ENCODE peak calls at places on chromosomes 6 and 20, in ten cellular contexts. One of them, this sample, is unnamed.

GRCh38 chr6:124132256-124132655 is 328.6 kb downstream of the NKAIN2 start:
- DNase-seq in WTC11: no peak
- DNase-seq in progenitor cell of endocrine pancreas: no peak
- DNase-seq in CD4-positive, alpha-beta T cell: no peak
- DNase-seq in neural progenitor cell: no peak
- DNase-seq in IMR-90: no peak
- DNase-seq in mammary epithelial cell: peak
- DNase-seq in OCI-LY7: no peak
- DNase-seq in HFFc6: no peak
- DNase-seq in A549: no peak
- DNase-seq in this sample: no peak

GRCh38 chr6:135251416-135251815 is 70.3 kb downstream of the MYB start:
- DNase-seq in OCI-LY7: no peak
- DNase-seq in HFFc6: no peak
- DNase-seq in A549: no peak
- DNase-seq in WTC11: no peak
- DNase-seq in CD4-positive, alpha-beta T cell: no peak
- DNase-seq in mammary epithelial cell: no peak
- DNase-seq in progenitor cell of endocrine pancreas: no peak
- DNase-seq in neural progenitor cell: peak
- DNase-seq in IMR-90: no peak
- DNase-seq in this sample: no peak

GRCh38 chr20:50788045-50788867 is 6.6 kb upstream of the BCAS4 start:
- DNase-seq in IMR-90: peak
- DNase-seq in OCI-LY7: peak
- DNase-seq in A549: peak
- DNase-seq in WTC11: no peak
- DNase-seq in mammary epithelial cell: peak
- DNase-seq in HFFc6: peak
- DNase-seq in CD4-positive, alpha-beta T cell: no peak
- DNase-seq in neural progenitor cell: no peak
- DNase-seq in progenitor cell of endocrine pancreas: no peak
- DNase-seq in this sample: peak

GRCh38 chr6:141700836-141701235 is 431.9 kb upstream of the GJE1 start:
- DNase-seq in mammary epithelial cell: no peak
- DNase-seq in CD4-positive, alpha-beta T cell: no peak
- DNase-seq in WTC11: no peak
- DNase-seq in progenitor cell of endocrine pancreas: no peak
- DNase-seq in OCI-LY7: no peak
- DNase-seq in neural progenitor cell: no peak
- DNase-seq in IMR-90: peak
- DNase-seq in A549: no peak
- DNase-seq in HFFc6: no peak
- DNase-seq in this sample: no peak

GRCh38 chr20:38162878-38163875 is 1.9 kb downstream of the TGM2 start:
- DNase-seq in progenitor cell of endocrine pancreas: no peak
- DNase-seq in A549: no peak
- DNase-seq in HFFc6: no peak
- DNase-seq in neural progenitor cell: no peak
- DNase-seq in OCI-LY7: no peak
- DNase-seq in IMR-90: no peak
- DNase-seq in CD4-positive, alpha-beta T cell: no peak
- DNase-seq in mammary epithelial cell: no peak
- DNase-seq in WTC11: no peak
- DNase-seq in this sample: no peak

GRCh38 chr6:9292975-9293374 is 857.6 kb upstream of the SLC35B3 start:
- DNase-seq in IMR-90: peak
- DNase-seq in OCI-LY7: no peak
- DNase-seq in WTC11: no peak
- DNase-seq in neural progenitor cell: no peak
- DNase-seq in CD4-positive, alpha-beta T cell: no peak
- DNase-seq in A549: no peak
- DNase-seq in HFFc6: no peak
- DNase-seq in mammary epithelial cell: no peak
- DNase-seq in progenitor cell of endocrine pancreas: no peak
- DNase-seq in this sample: no peak

GRCh38 chr6:72246926-72247325 is 360.6 kb downstream of the RIMS1 start:
- DNase-seq in progenitor cell of endocrine pancreas: no peak
- DNase-seq in CD4-positive, alpha-beta T cell: no peak
- DNase-seq in mammary epithelial cell: peak
- DNase-seq in A549: no peak
- DNase-seq in IMR-90: peak
- DNase-seq in HFFc6: no peak
- DNase-seq in OCI-LY7: no peak
- DNase-seq in neural progenitor cell: peak
- DNase-seq in WTC11: no peak
- DNase-seq in this sample: peak

GRCh38 chr6:44381739-44382138 is 5.8 kb upstream of the CDC5L start:
- DNase-seq in IMR-90: no peak
- DNase-seq in OCI-LY7: no peak
- DNase-seq in WTC11: no peak
- DNase-seq in mammary epithelial cell: no peak
- DNase-seq in A549: no peak
- DNase-seq in HFFc6: no peak
- DNase-seq in CD4-positive, alpha-beta T cell: no peak
- DNase-seq in neural progenitor cell: no peak
- DNase-seq in progenitor cell of endocrine pancreas: no peak
- DNase-seq in this sample: no peak

GRCh38 chr6:44563397-44563796 is 175.9 kb downstream of the CDC5L start:
- DNase-seq in neural progenitor cell: no peak
- DNase-seq in mammary epithelial cell: no peak
- DNase-seq in WTC11: no peak
- DNase-seq in HFFc6: no peak
- DNase-seq in CD4-positive, alpha-beta T cell: no peak
- DNase-seq in progenitor cell of endocrine pancreas: no peak
- DNase-seq in IMR-90: peak
- DNase-seq in OCI-LY7: no peak
- DNase-seq in A549: no peak
- DNase-seq in this sample: peak

GRCh38 chr6:46051962-46052361 is 36.3 kb upstream of the CLIC5 start:
- DNase-seq in mammary epithelial cell: no peak
- DNase-seq in IMR-90: no peak
- DNase-seq in OCI-LY7: no peak
- DNase-seq in progenitor cell of endocrine pancreas: no peak
- DNase-seq in CD4-positive, alpha-beta T cell: no peak
- DNase-seq in WTC11: no peak
- DNase-seq in HFFc6: no peak
- DNase-seq in neural progenitor cell: no peak
- DNase-seq in A549: no peak
- DNase-seq in this sample: no peak

GRCh38 chr20:1254307-1254706 is 11.8 kb upstream of the SNPH start:
- DNase-seq in progenitor cell of endocrine pancreas: no peak
- DNase-seq in OCI-LY7: no peak
- DNase-seq in mammary epithelial cell: no peak
- DNase-seq in HFFc6: no peak
- DNase-seq in IMR-90: no peak
- DNase-seq in neural progenitor cell: no peak
- DNase-seq in WTC11: no peak
- DNase-seq in A549: no peak
- DNase-seq in CD4-positive, alpha-beta T cell: no peak
- DNase-seq in this sample: no peak

GRCh38 chr6:124078169-124078568 is 274.5 kb downstream of the NKAIN2 start:
- DNase-seq in A549: no peak
- DNase-seq in IMR-90: no peak
- DNase-seq in progenitor cell of endocrine pancreas: no peak
- DNase-seq in CD4-positive, alpha-beta T cell: no peak
- DNase-seq in OCI-LY7: no peak
- DNase-seq in WTC11: no peak
- DNase-seq in mammary epithelial cell: no peak
- DNase-seq in neural progenitor cell: no peak
- DNase-seq in HFFc6: no peak
- DNase-seq in this sample: no peak

GRCh38 chr20:14497004-14497403 is 159.6 kb upstream of the FLRT3 start:
- DNase-seq in progenitor cell of endocrine pancreas: no peak
- DNase-seq in CD4-positive, alpha-beta T cell: no peak
- DNase-seq in OCI-LY7: no peak
- DNase-seq in IMR-90: no peak
- DNase-seq in WTC11: no peak
- DNase-seq in A549: no peak
- DNase-seq in mammary epithelial cell: no peak
- DNase-seq in HFFc6: no peak
- DNase-seq in neural progenitor cell: no peak
- DNase-seq in this sample: peak

GRCh38 chr6:127397729-127398609 is 54.6 kb upstream of the ECHDC1 start:
- DNase-seq in progenitor cell of endocrine pancreas: no peak
- DNase-seq in IMR-90: no peak
- DNase-seq in mammary epithelial cell: no peak
- DNase-seq in A549: no peak
- DNase-seq in neural progenitor cell: no peak
- DNase-seq in OCI-LY7: no peak
- DNase-seq in CD4-positive, alpha-beta T cell: no peak
- DNase-seq in WTC11: no peak
- DNase-seq in HFFc6: no peak
- DNase-seq in this sample: no peak

GRCh38 chr20:504632-505075 is 38.9 kb downstream of the CSNK2A1 start:
- DNase-seq in WTC11: no peak
- DNase-seq in A549: no peak
- DNase-seq in mammary epithelial cell: peak
- DNase-seq in IMR-90: no peak
- DNase-seq in neural progenitor cell: no peak
- DNase-seq in progenitor cell of endocrine pancreas: no peak
- DNase-seq in OCI-LY7: no peak
- DNase-seq in HFFc6: no peak
- DNase-seq in CD4-positive, alpha-beta T cell: no peak
- DNase-seq in this sample: peak

GRCh38 chr6:165886169-165886568 is 223.1 kb upstream of the PDE10A start:
- DNase-seq in neural progenitor cell: no peak
- DNase-seq in A549: no peak
- DNase-seq in mammary epithelial cell: no peak
- DNase-seq in OCI-LY7: no peak
- DNase-seq in HFFc6: no peak
- DNase-seq in CD4-positive, alpha-beta T cell: no peak
- DNase-seq in IMR-90: no peak
- DNase-seq in progenitor cell of endocrine pancreas: no peak
- DNase-seq in WTC11: no peak
- DNase-seq in this sample: no peak

GRCh38 chr6:108565893-108566292 is 5.2 kb downstream of the FOXO3 start:
- DNase-seq in neural progenitor cell: no peak
- DNase-seq in progenitor cell of endocrine pancreas: no peak
- DNase-seq in OCI-LY7: peak
- DNase-seq in WTC11: no peak
- DNase-seq in IMR-90: peak
- DNase-seq in mammary epithelial cell: peak
- DNase-seq in CD4-positive, alpha-beta T cell: no peak
- DNase-seq in HFFc6: peak
- DNase-seq in A549: no peak
- DNase-seq in this sample: peak
- TF ChIP-seq CTCF in neural progenitor cell: no peak
- TF ChIP-seq CTCF in progenitor cell of endocrine pancreas: no peak
- TF ChIP-seq CTCF in OCI-LY7: peak
- TF ChIP-seq CTCF in WTC11: no peak
- TF ChIP-seq CTCF in IMR-90: peak
- TF ChIP-seq CTCF in mammary epithelial cell: no peak
- TF ChIP-seq CTCF in CD4-positive, alpha-beta T cell: no peak
- TF ChIP-seq CTCF in HFFc6: peak
- TF ChIP-seq CTCF in A549: no peak
- TF ChIP-seq CTCF in this sample: no peak

GRCh38 chr6:11700118-11700718 is 78.4 kb downstream of the ADTRP start:
- DNase-seq in neural progenitor cell: peak
- DNase-seq in progenitor cell of endocrine pancreas: no peak
- DNase-seq in OCI-LY7: peak
- DNase-seq in IMR-90: peak
- DNase-seq in mammary epithelial cell: peak
- DNase-seq in A549: peak
- DNase-seq in HFFc6: peak
- DNase-seq in CD4-positive, alpha-beta T cell: no peak
- DNase-seq in WTC11: no peak
- DNase-seq in this sample: peak
- TF ChIP-seq CTCF in neural progenitor cell: peak
- TF ChIP-seq CTCF in progenitor cell of endocrine pancreas: peak
- TF ChIP-seq CTCF in OCI-LY7: peak
- TF ChIP-seq CTCF in IMR-90: peak
- TF ChIP-seq CTCF in mammary epithelial cell: peak
- TF ChIP-seq CTCF in A549: peak
- TF ChIP-seq CTCF in HFFc6: peak
- TF ChIP-seq CTCF in CD4-positive, alpha-beta T cell: peak
- TF ChIP-seq CTCF in WTC11: no peak
- TF ChIP-seq CTCF in this sample: peak

GRCh38 chr6:24476631-24477030 is 12.7 kb downstream of the GPLD1 start:
- DNase-seq in mammary epithelial cell: no peak
- DNase-seq in HFFc6: no peak
- DNase-seq in WTC11: no peak
- DNase-seq in progenitor cell of endocrine pancreas: no peak
- DNase-seq in A549: no peak
- DNase-seq in IMR-90: no peak
- DNase-seq in neural progenitor cell: no peak
- DNase-seq in CD4-positive, alpha-beta T cell: no peak
- DNase-seq in OCI-LY7: no peak
- DNase-seq in this sample: no peak
- TF ChIP-seq CTCF in mammary epithelial cell: no peak
- TF ChIP-seq CTCF in HFFc6: no peak
- TF ChIP-seq CTCF in WTC11: no peak
- TF ChIP-seq CTCF in progenitor cell of endocrine pancreas: no peak
- TF ChIP-seq CTCF in A549: no peak
- TF ChIP-seq CTCF in IMR-90: no peak
- TF ChIP-seq CTCF in neural progenitor cell: no peak
- TF ChIP-seq CTCF in CD4-positive, alpha-beta T cell: no peak
- TF ChIP-seq CTCF in OCI-LY7: no peak
- TF ChIP-seq CTCF in this sample: no peak

GRCh38 chr6:158972241-158973233 is 27.5 kb downstream of the RSPH3 start:
- DNase-seq in IMR-90: peak
- DNase-seq in neural progenitor cell: peak
- DNase-seq in WTC11: no peak
- DNase-seq in mammary epithelial cell: peak
- DNase-seq in OCI-LY7: peak
- DNase-seq in A549: peak
- DNase-seq in HFFc6: peak
- DNase-seq in CD4-positive, alpha-beta T cell: no peak
- DNase-seq in progenitor cell of endocrine pancreas: no peak
- DNase-seq in this sample: peak
- TF ChIP-seq CTCF in IMR-90: peak
- TF ChIP-seq CTCF in neural progenitor cell: peak
- TF ChIP-seq CTCF in WTC11: peak
- TF ChIP-seq CTCF in mammary epithelial cell: peak
- TF ChIP-seq CTCF in OCI-LY7: peak
- TF ChIP-seq CTCF in A549: peak
- TF ChIP-seq CTCF in HFFc6: peak
- TF ChIP-seq CTCF in CD4-positive, alpha-beta T cell: peak
- TF ChIP-seq CTCF in progenitor cell of endocrine pancreas: peak
- TF ChIP-seq CTCF in this sample: peak

GRCh38 chr6:115485400-115485799 is 575.3 kb downstream of the FRK start:
- DNase-seq in IMR-90: peak
- DNase-seq in WTC11: no peak
- DNase-seq in CD4-positive, alpha-beta T cell: no peak
- DNase-seq in progenitor cell of endocrine pancreas: no peak
- DNase-seq in OCI-LY7: no peak
- DNase-seq in neural progenitor cell: no peak
- DNase-seq in A549: no peak
- DNase-seq in HFFc6: no peak
- DNase-seq in mammary epithelial cell: no peak
- DNase-seq in this sample: peak
- TF ChIP-seq CTCF in IMR-90: no peak
- TF ChIP-seq CTCF in WTC11: no peak
- TF ChIP-seq CTCF in CD4-positive, alpha-beta T cell: no peak
- TF ChIP-seq CTCF in progenitor cell of endocrine pancreas: no peak
- TF ChIP-seq CTCF in OCI-LY7: no peak
- TF ChIP-seq CTCF in neural progenitor cell: no peak
- TF ChIP-seq CTCF in A549: no peak
- TF ChIP-seq CTCF in HFFc6: no peak
- TF ChIP-seq CTCF in mammary epithelial cell: no peak
- TF ChIP-seq CTCF in this sample: no peak

GRCh38 chr6:36874016-36874442 is 574 bp downstream of the PPIL1 start:
- DNase-seq in A549: peak
- DNase-seq in CD4-positive, alpha-beta T cell: no peak
- DNase-seq in WTC11: no peak
- DNase-seq in progenitor cell of endocrine pancreas: no peak
- DNase-seq in HFFc6: no peak
- DNase-seq in IMR-90: peak
- DNase-seq in neural progenitor cell: no peak
- DNase-seq in mammary epithelial cell: no peak
- DNase-seq in OCI-LY7: no peak
- DNase-seq in this sample: peak
- TF ChIP-seq CTCF in A549: no peak
- TF ChIP-seq CTCF in CD4-positive, alpha-beta T cell: no peak
- TF ChIP-seq CTCF in WTC11: no peak
- TF ChIP-seq CTCF in progenitor cell of endocrine pancreas: no peak
- TF ChIP-seq CTCF in HFFc6: no peak
- TF ChIP-seq CTCF in IMR-90: no peak
- TF ChIP-seq CTCF in neural progenitor cell: no peak
- TF ChIP-seq CTCF in mammary epithelial cell: no peak
- TF ChIP-seq CTCF in OCI-LY7: peak
- TF ChIP-seq CTCF in this sample: no peak

This sample was measured in PC-3.